ENCODE peak calls at places on chromosomes 3 and 15, in seven cellular contexts. B is uterus, P is G401, I is coronary artery, Z is LoVo, M is glutamatergic neuron, G is amniotic stem cell. W is an unnamed sample.
A peak's percentile ranks its signal among the peaks of the same experiment; 100 is the strongest.

GRCh38 chr3:59908280-59908679 is 858.5 kb upstream of the CFAP20DC start:
- DNase-seq in I (no peak), B (no peak), P (no peak), G (no peak), M (no peak), Z (no peak), W (no peak)

GRCh38 chr3:33636125-33636855 is 81.8 kb downstream of the CLASP2 start:
- DNase-seq in M (no peak), B (no peak), I (no peak), Z (no peak), G (peak; percentile 72), P (peak; percentile 72), W (no peak)

GRCh38 chr15:71231678-71232224 is 116.5 kb downstream of the THSD4 start:
- DNase-seq in Z (no peak), I (no peak), P (no peak), B (peak; percentile 59), M (no peak), G (no peak), W (no peak)

GRCh38 chr3:38985581-38985980 is 66.2 kb downstream of the SCN11A start:
- DNase-seq in B (no peak), M (no peak), Z (no peak), I (no peak), G (no peak), P (no peak), W (no peak)

GRCh38 chr3:153275514-153275913 is 113.5 kb downstream of the RAP2B start:
- DNase-seq in I (no peak), P (no peak), M (no peak), G (no peak), Z (no peak), B (no peak), W (no peak)

GRCh38 chr3:61650276-61650675 is 88.9 kb downstream of the PTPRG start:
- DNase-seq in M (no peak), I (no peak), B (peak; percentile 83), P (peak; percentile 61), G (no peak), Z (peak; percentile 68), W (no peak)

GRCh38 chr15:76588811-76589747 is 252.5 kb downstream of the ISL2 start:
- DNase-seq in Z (peak; percentile 92), M (no peak), G (no peak), P (no peak), B (no peak), I (no peak), W (no peak)

GRCh38 chr3:191997579-191998268 is 536.8 kb downstream of the PYDC2 start:
- DNase-seq in M (no peak), Z (no peak), B (no peak), G (no peak), I (no peak), P (no peak), W (no peak)

GRCh38 chr3:135448520-135448919 is 517.0 kb upstream of the PPP2R3A start:
- DNase-seq in Z (no peak), P (no peak), B (no peak), I (no peak), M (no peak), G (no peak), W (no peak)

GRCh38 chr3:192566706-192567290 is 160.5 kb downstream of the FGF12 start:
- DNase-seq in P (peak; percentile 87), B (peak; percentile 72), M (peak; percentile 79), G (peak; percentile 51), Z (peak; percentile 76), I (no peak), W (no peak)

GRCh38 chr3:6807967-6808588 is 52.8 kb upstream of the GRM7 start:
- DNase-seq in I (no peak), Z (no peak), G (no peak), M (no peak), B (no peak), P (no peak), W (no peak)

GRCh38 chr3:72678892-72679291 is 169.4 kb downstream of the SHQ1 start:
- DNase-seq in I (no peak), G (no peak), P (no peak), Z (peak; percentile 63), M (no peak), B (no peak), W (no peak)

GRCh38 chr3:13092621-13093339 is 19.6 kb upstream of the IQSEC1 start:
- DNase-seq in P (peak; percentile 62), M (no peak), B (peak; percentile 39), G (no peak), Z (no peak), I (no peak), W (peak; percentile 84)

GRCh38 chr3:106126836-106127235 is 258.0 kb upstream of the CBLB start:
- DNase-seq in B (no peak), P (no peak), M (no peak), Z (no peak), I (no peak), G (no peak), W (no peak)

W was measured in cardiac septum.